ENCODE peak calls at places on chromosomes 16 and 17, in six cellular contexts. Z, M, W, X, L and S are unnamed samples.

GRCh38 chr16:23030001-23030400 is 119.3 kb downstream of the USP31 start:
- DNase-seq in Z (no peak), M (no peak), W (no peak), X (no peak), L (no peak), S (no peak)

GRCh38 chr17:71304498-71305158 is 816.2 kb upstream of the SOX9 start:
- DNase-seq in Z (no peak), M (no peak), W (no peak), X (no peak), L (no peak), S (no peak)

GRCh38 chr17:671076-671762 is 43.4 kb downstream of the VPS53 start:
- DNase-seq in Z (no peak), M (no peak), W (no peak), X (no peak), L (no peak), S (no peak)

GRCh38 chr17:42878924-42879595 is 21.5 kb upstream of the G6PC1 start:
- DNase-seq in Z (no peak), M (no peak), W (no peak), X (no peak), L (no peak), S (no peak)

GRCh38 chr16:12846592-12846991 is 42.9 kb upstream of the CPPED1 start:
- DNase-seq in Z (no peak), M (no peak), W (no peak), X (no peak), L (no peak), S (no peak)

GRCh38 chr16:85990861-85991301 is 91.9 kb downstream of the IRF8 start:
- DNase-seq in Z (no peak), M (no peak), W (no peak), X (no peak), L (no peak), S (no peak)

GRCh38 chr17:79777166-79777843 is 643 bp upstream of the CBX2 start:
- DNase-seq in Z (peak; percentile 74), M (no peak), W (peak; percentile 71), X (peak; percentile 42), L (no peak), S (no peak)

GRCh38 chr16:10729649-10730048 is 14.0 kb upstream of the NUBP1 start:
- DNase-seq in Z (peak; percentile 75), M (peak; percentile 38), W (no peak), X (peak; percentile 17), L (no peak), S (no peak)

GRCh38 chr17:66951605-66951953 is 12.9 kb upstream of the CACNG4 start:
- DNase-seq in Z (no peak), M (no peak), W (no peak), X (no peak), L (no peak), S (no peak)

GRCh38 chr16:68655806-68656205 is 10.7 kb downstream of the CDH3 start:
- DNase-seq in Z (no peak), M (no peak), W (no peak), X (no peak), L (no peak), S (no peak)

GRCh38 chr16:24070851-24071250 is 185.3 kb upstream of the CACNG3 start:
- DNase-seq in Z (peak; percentile 50), M (no peak), W (no peak), X (no peak), L (no peak), S (no peak)

GRCh38 chr16:22787456-22788189 is 26.3 kb upstream of the HS3ST2 start:
- DNase-seq in Z (no peak), M (peak; percentile 57), W (no peak), X (peak; percentile 1), L (no peak), S (no peak)

GRCh38 chr16:74291176-74291575 is 5.4 kb upstream of the PSMD7 start:
- DNase-seq in Z (no peak), M (no peak), W (no peak), X (no peak), L (no peak), S (no peak)

GRCh38 chr17:44768505-44769142 is 9.8 kb downstream of the ADAM11 start:
- DNase-seq in Z (no peak), M (no peak), W (no peak), X (no peak), L (no peak), S (no peak)

GRCh38 chr17:18917506-18918032 is 34.4 kb upstream of the SLC5A10 start:
- DNase-seq in Z (no peak), M (no peak), W (no peak), X (no peak), L (no peak), S (no peak)

GRCh38 chr17:57593739-57594462 is 151.2 kb downstream of the CCDC182 start:
- DNase-seq in Z (no peak), M (no peak), W (no peak), X (no peak), L (no peak), S (no peak)

GRCh38 chr16:4373356-4373908 is 1.8 kb downstream of the VASN start:
- DNase-seq in Z (no peak), M (no peak), W (no peak), X (no peak), L (no peak), S (no peak)

GRCh38 chr17:72502111-72502939 is 381.5 kb downstream of the SOX9 start:
- DNase-seq in Z (no peak), M (no peak), W (peak; percentile 50), X (peak; percentile 74), L (no peak), S (no peak)

GRCh38 chr16:83994703-83995102 is 26.7 kb downstream of the NECAB2 start:
- DNase-seq in Z (no peak), M (no peak), W (no peak), X (no peak), L (no peak), S (no peak)

GRCh38 chr17:65953316-65954147 is 238.4 kb downstream of the CEP112 start:
- DNase-seq in Z (no peak), M (no peak), W (no peak), X (no peak), L (no peak), S (no peak)

GRCh38 chr17:49193513-49194296 is 16.7 kb downstream of the GNGT2 start:
- DNase-seq in Z (no peak), M (peak; percentile 45), W (peak; percentile 74), X (peak; percentile 58), L (no peak), S (peak; percentile 82)

GRCh38 chr16:89785523-89786155 is 30.8 kb downstream of the FANCA start:
- DNase-seq in Z (no peak), M (no peak), W (no peak), X (no peak), L (peak; percentile 52), S (no peak)

GRCh38 chr16:67965668-67966548 is 2.5 kb downstream of the SLC12A4 start:
- DNase-seq in Z (no peak), M (no peak), W (no peak), X (no peak), L (no peak), S (peak; percentile 58)

GRCh38 chr16:76428858-76429257 is 151.7 kb downstream of the CNTNAP4 start:
- DNase-seq in Z (peak; percentile 56), M (peak; percentile 2), W (no peak), X (no peak), L (no peak), S (no peak)

GRCh38 chr17:9986754-9987382 is 81.8 kb upstream of the RCVRN start:
- DNase-seq in Z (no peak), M (no peak), W (no peak), X (no peak), L (no peak), S (no peak)

GRCh38 chr16:20773679-20774078 is 9.9 kb downstream of the ACSM3 start:
- DNase-seq in Z (no peak), M (no peak), W (no peak), X (no peak), L (no peak), S (no peak)

GRCh38 chr16:5072334-5073278 is 963 bp downstream of the ALG1 start:
- DNase-seq in Z (no peak), M (no peak), W (no peak), X (no peak), L (no peak), S (no peak)

GRCh38 chr17:72935984-72936383 is 156.5 kb downstream of the SLC39A11 start:
- DNase-seq in Z (no peak), M (no peak), W (no peak), X (no peak), L (no peak), S (no peak)

GRCh38 chr17:46770818-46771600 is 47.5 kb downstream of the WNT3 start:
- DNase-seq in Z (peak; percentile 30), M (no peak), W (peak; percentile 33), X (peak; percentile 51), L (no peak), S (no peak)

GRCh38 chr17:33142703-33143299 is 150.3 kb downstream of the ASIC2 start:
- DNase-seq in Z (peak; percentile 12), M (peak; percentile 1), W (peak; percentile 27), X (peak; percentile 31), L (no peak), S (no peak)

GRCh38 chr17:76873856-76874255 is 5.7 kb downstream of the MGAT5B start:
- DNase-seq in Z (no peak), M (no peak), W (no peak), X (no peak), L (no peak), S (no peak)

GRCh38 chr16:90046122-90046970 is 27.1 kb upstream of the DBNDD1 start:
- DNase-seq in Z (no peak), M (no peak), W (no peak), X (no peak), L (no peak), S (no peak)

GRCh38 chr17:39591958-39592954 is 15.5 kb downstream of the NEUROD2 start:
- DNase-seq in Z (peak; percentile 52), M (peak; percentile 8), W (peak; percentile 72), X (peak; percentile 61), L (no peak), S (no peak)

GRCh38 chr16:66598111-66598510 is 6.4 kb upstream of the CMTM3 start:
- DNase-seq in Z (no peak), M (no peak), W (no peak), X (no peak), L (no peak), S (no peak)

GRCh38 chr17:58331815-58332719 is 3.5 kb upstream of the TSPOAP1 start:
- DNase-seq in Z (no peak), M (no peak), W (peak; percentile 70), X (no peak), L (peak; percentile 74), S (peak; percentile 79)

GRCh38 chr16:73232555-73233422 is 184.9 kb upstream of the ZFHX3 start:
- DNase-seq in Z (peak; percentile 58), M (peak; percentile 8), W (no peak), X (peak; percentile 95), L (no peak), S (no peak)

GRCh38 chr16:71426880-71427615 is 14.8 kb downstream of the TLE7 start:
- DNase-seq in Z (no peak), M (no peak), W (no peak), X (no peak), L (no peak), S (no peak)

GRCh38 chr17:48498168-48498840 is 32.5 kb downstream of the HOXB1 start:
- DNase-seq in Z (no peak), M (no peak), W (no peak), X (peak; percentile 27), L (no peak), S (no peak)

GRCh38 chr16:81632392-81633146 is 146.5 kb upstream of the PLCG2 start:
- DNase-seq in Z (no peak), M (peak; percentile 33), W (peak; percentile 37), X (peak; percentile 82), L (peak; percentile 71), S (peak; percentile 50)